ENCODE peak calls at places on chromosomes 16 and 17, in ten cellular contexts. P is NCI-H2029, F is sigmoid colon, H is SW 1271, Z is heart left ventricle, N is ELR, R is RWPE1, A is left cardiac atrium, S is omental fat pad, V is HCT116. W is an unnamed sample.

GRCh38 chr17:74770498-74771318 is 5.4 kb downstream of the NAT9 start:
- DNase-seq in V (peak), F (no peak), H (no peak), Z (peak), S (peak), A (peak), N (peak), R (peak), P (no peak), W (peak)

GRCh38 chr16:81511371-81511770 is 66.8 kb downstream of the CMIP start:
- DNase-seq in P (no peak), H (peak), N (peak), S (no peak), A (no peak), F (no peak), Z (no peak), V (peak), R (peak), W (no peak)

GRCh38 chr16:15829460-15829859 is 27.4 kb downstream of the MYH11 start:
- DNase-seq in N (no peak), V (no peak), H (no peak), A (peak), Z (peak), P (no peak), R (no peak), S (no peak), F (peak), W (peak)

GRCh38 chr17:65283704-65284103 is 146.5 kb downstream of the RGS9 start:
- DNase-seq in H (no peak), S (no peak), N (peak), V (no peak), R (peak), F (no peak), A (no peak), Z (no peak), P (no peak), W (no peak)

GRCh38 chr16:24309222-24309905 is 53.2 kb downstream of the CACNG3 start:
- DNase-seq in N (peak), P (peak), A (peak), Z (no peak), H (no peak), S (no peak), V (peak), F (no peak), R (peak), W (no peak)

GRCh38 chr17:34169501-34169900 is 85.6 kb upstream of the CCL2 start:
- DNase-seq in F (no peak), N (no peak), S (no peak), H (no peak), R (no peak), V (no peak), P (no peak), Z (no peak), A (no peak), W (no peak)

GRCh38 chr16:30896203-30896889 is at the start of gene CTF1:
- DNase-seq in R (peak), V (peak), H (no peak), A (peak), S (no peak), P (peak), F (peak), Z (peak), N (peak), W (peak)

GRCh38 chr17:71959129-71959528 is 161.7 kb upstream of the SOX9 start:
- DNase-seq in Z (no peak), N (peak), H (no peak), F (no peak), R (peak), A (no peak), P (no peak), S (no peak), V (peak), W (no peak)

GRCh38 chr16:2515180-2515803 is 1.5 kb downstream of the ATP6V0C start:
- DNase-seq in R (no peak), Z (no peak), S (no peak), A (peak), H (no peak), N (no peak), V (no peak), P (no peak), F (no peak), W (peak)

GRCh38 chr17:67289174-67289876 is 44.3 kb upstream of the HELZ start:
- DNase-seq in H (no peak), P (no peak), F (peak), R (no peak), N (peak), A (peak), Z (peak), S (no peak), V (no peak), W (peak)

GRCh38 chr17:70137451-70138230 is 31.7 kb upstream of the KCNJ2 start:
- DNase-seq in V (no peak), R (peak), S (no peak), P (no peak), F (peak), Z (peak), N (peak), A (peak), H (no peak), W (no peak)

GRCh38 chr16:49502136-49502881 is 128.7 kb downstream of the C16orf78 start:
- DNase-seq in A (no peak), F (no peak), V (no peak), P (no peak), R (no peak), Z (no peak), N (no peak), S (no peak), H (no peak), W (no peak)

GRCh38 chr16:85129846-85130706 is 17.8 kb upstream of the CIBAR2 start:
- DNase-seq in N (no peak), H (no peak), F (no peak), S (no peak), P (no peak), Z (no peak), A (no peak), V (no peak), R (no peak), W (peak)